ENCODE peak calls at places on chromosomes 1 and 21, in nine cellular contexts. N, T, F, Z, Q, E, X, Y and K are unnamed samples.

GRCh38 chr1:234970731-234971476 is 157.7 kb downstream of the TOMM20 start:
- DNase-seq in F (peak; percentile 66), X (peak; percentile 75), N (no peak), Y (peak; percentile 65), E (peak; percentile 93), Z (no peak), Q (no peak), T (no peak), K (no peak)

GRCh38 chr1:159040206-159040605 is 30.5 kb downstream of the IFI16 start:
- DNase-seq in X (no peak), T (no peak), E (no peak), Z (no peak), Q (no peak), Y (no peak), N (no peak), F (no peak), K (no peak)

GRCh38 chr1:154998818-154999650 is 3.6 kb upstream of the ZBTB7B start:
- DNase-seq in Q (no peak), Y (no peak), X (peak; percentile 69), N (no peak), T (peak; percentile 88), E (peak; percentile 80), Z (peak; percentile 90), F (peak; percentile 79), K (peak; percentile 79)

GRCh38 chr21:38725196-38726157 is 80.3 kb upstream of the ETS2 start:
- DNase-seq in T (no peak), Z (no peak), F (no peak), X (no peak), Y (no peak), E (no peak), Q (no peak), N (no peak), K (no peak)

GRCh38 chr1:148160421-148161251 is 8.6 kb upstream of the NBPF11 start:
- DNase-seq in Z (no peak), Q (no peak), T (no peak), F (peak; percentile 39), X (no peak), N (no peak), Y (no peak), E (peak; percentile 44), K (no peak)

GRCh38 chr1:96973605-96974004 is 252.0 kb downstream of the PTBP2 start:
- DNase-seq in E (no peak), Q (no peak), N (no peak), F (no peak), T (no peak), X (peak; percentile 11), Y (no peak), Z (no peak), K (no peak)

GRCh38 chr1:18109756-18110597 is 2.4 kb downstream of the IGSF21 start:
- DNase-seq in Y (peak; percentile 26), N (no peak), X (no peak), Q (no peak), E (peak; percentile 62), F (no peak), Z (peak; percentile 78), T (no peak), K (peak; percentile 50)

GRCh38 chr1:244665771-244666217 is 12.9 kb downstream of the DESI2 start:
- DNase-seq in N (no peak), X (no peak), Q (no peak), F (no peak), Z (no peak), T (peak; percentile 63), E (no peak), Y (no peak), K (no peak)

GRCh38 chr1:67880056-67880601 is 46.9 kb upstream of the GNG12 start:
- DNase-seq in X (no peak), Z (no peak), T (no peak), F (no peak), N (no peak), Y (no peak), E (no peak), Q (no peak), K (no peak)

GRCh38 chr1:102772831-102773230 is 335.5 kb downstream of the COL11A1 start:
- DNase-seq in Z (no peak), E (no peak), X (no peak), F (no peak), Y (no peak), T (no peak), Q (no peak), N (no peak), K (no peak)

GRCh38 chr1:147890177-147890790 is 12.3 kb upstream of the GJA8 start:
- DNase-seq in X (peak; percentile 69), T (peak; percentile 64), Z (peak; percentile 87), E (peak; percentile 68), Y (no peak), Q (no peak), N (peak; percentile 16), F (peak; percentile 78), K (peak; percentile 65)

GRCh38 chr1:13585599-13585965 is 1.9 kb downstream of the PDPN start:
- DNase-seq in E (no peak), Z (no peak), F (no peak), Q (no peak), N (no peak), X (no peak), T (no peak), Y (no peak), K (no peak)

GRCh38 chr1:164560076-164560475 is 1.1 kb downstream of the PBX1 start:
- DNase-seq in E (no peak), F (no peak), N (no peak), Y (no peak), Z (no peak), Q (no peak), T (no peak), X (no peak), K (no peak)

GRCh38 chr1:8815582-8816285 is 1.7 kb downstream of the RERE start:
- DNase-seq in T (peak; percentile 30), Z (no peak), Y (no peak), F (no peak), X (no peak), N (no peak), Q (no peak), E (no peak), K (no peak)

GRCh38 chr1:176122282-176122681 is 84.8 kb downstream of the COP1 start:
- DNase-seq in F (no peak), Z (no peak), N (no peak), Q (no peak), T (no peak), Y (no peak), E (no peak), X (no peak), K (no peak)

GRCh38 chr1:195714248-195714647 is 894.0 kb downstream of the KCNT2 start:
- DNase-seq in E (no peak), F (no peak), X (no peak), Y (no peak), Q (no peak), Z (no peak), T (no peak), N (no peak), K (no peak)

GRCh38 chr1:51115714-51116404 is 13.8 kb downstream of the C1orf185 start:
- DNase-seq in X (no peak), N (no peak), Z (no peak), Y (no peak), F (no peak), Q (no peak), T (no peak), E (no peak), K (no peak)

GRCh38 chr1:93775224-93775623 is 93.6 kb upstream of the BCAR3 start:
- DNase-seq in Z (no peak), T (no peak), N (no peak), Y (no peak), F (peak; percentile 69), E (no peak), Q (no peak), X (no peak), K (no peak)

GRCh38 chr1:63663301-63663700 is 70.1 kb downstream of the PGM1 start:
- DNase-seq in Y (no peak), X (no peak), Z (no peak), T (no peak), F (no peak), Q (no peak), E (no peak), N (no peak), K (no peak)

DNA sequence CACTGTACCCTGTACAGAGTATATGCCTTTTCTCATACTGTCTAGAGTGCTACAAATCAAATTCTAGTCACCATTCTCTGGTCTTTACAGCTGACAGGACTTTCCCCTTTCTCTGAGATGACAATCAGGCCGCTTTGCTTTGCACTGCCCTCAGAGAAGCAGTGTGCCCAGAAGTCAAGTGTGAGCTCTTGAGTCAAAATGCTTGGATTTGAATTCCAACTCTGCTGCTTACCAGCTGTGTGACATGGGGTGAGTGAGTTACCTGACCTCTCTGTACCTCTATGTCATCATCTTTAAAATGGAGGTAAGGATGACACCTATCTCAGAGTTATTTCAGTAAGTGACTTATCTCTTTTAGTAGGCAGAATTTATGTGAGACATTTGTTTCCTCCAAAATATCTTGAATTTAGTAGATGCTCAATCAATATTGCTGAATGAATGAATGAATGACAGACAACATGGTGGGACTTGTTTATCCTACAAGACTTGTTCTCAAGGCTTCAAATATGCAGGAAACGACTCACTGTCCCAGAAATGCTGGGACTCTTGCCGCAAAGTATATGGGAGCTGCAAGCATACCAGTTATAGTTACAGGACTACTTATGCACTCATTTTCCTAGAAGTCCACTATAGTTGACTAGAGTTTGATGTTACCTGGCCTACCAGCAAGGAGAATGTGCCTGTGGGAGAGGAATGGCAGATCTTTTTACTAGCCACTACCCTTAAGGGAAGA is 38.0 kb upstream of the A3GALT2 start:
- DNase-seq in Z (no peak), Q (no peak), T (no peak), N (no peak), E (no peak), F (no peak), Y (no peak), X (no peak), K (no peak)
- H3K27ac ChIP-seq in Z (no peak overlapping the region), Q (no peak overlapping the region), T (no peak overlapping the region), N (no peak overlapping the region), E (no peak overlapping the region), F (no peak overlapping the region), Y (peak overlapping the region; percentile 14), X (no peak overlapping the region), K (no peak overlapping the region)

DNA sequence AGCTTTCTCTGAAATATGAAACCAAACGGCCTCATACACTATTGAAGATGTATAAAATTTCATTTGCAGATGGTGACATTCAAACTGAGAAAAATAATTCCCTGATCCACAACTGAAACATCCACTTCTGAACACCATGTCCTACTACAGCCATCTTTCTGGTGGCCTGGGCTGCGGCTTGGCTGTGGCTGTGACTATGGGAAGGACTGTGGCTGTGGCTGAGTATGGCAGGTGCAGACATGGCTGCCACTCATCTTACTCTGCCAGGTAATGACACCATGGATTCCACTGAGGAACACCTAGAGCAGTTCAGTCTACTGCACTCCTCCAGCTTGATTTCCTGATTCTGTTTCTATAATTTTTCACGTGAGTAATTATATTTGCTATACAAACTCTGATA is at the start of gene KRTAP20-4:
- DNase-seq in X (no peak), Z (no peak), T (no peak), Y (no peak), Q (no peak), F (no peak), E (no peak), N (no peak), K (no peak)
- H3K9me3 ChIP-seq in X (no peaks in the 10 kb centered on the region), Z (no peaks in the 10 kb centered on the region), T (no peaks in the 10 kb centered on the region), Y (peaks cover 7% of the 10 kb centered on the region), Q (no peaks in the 10 kb centered on the region), F (no peaks in the 10 kb centered on the region), E (no peaks in the 10 kb centered on the region), N (no peaks in the 10 kb centered on the region), K (no peaks in the 10 kb centered on the region)

GRCh38 chr1:12457771-12458170 is 160.2 kb downstream of the DHRS3 start:
- DNase-seq in E (peak; percentile 61), Y (no peak), N (no peak), F (no peak), X (no peak), Z (no peak), T (no peak), Q (no peak), K (no peak)
- H3K27ac ChIP-seq in E (peak overlapping the region; percentile 42), Y (peak overlapping the region; percentile 87), N (no peak overlapping the region), F (peak overlapping the region; percentile 57), X (no peak overlapping the region), Z (no peak overlapping the region), T (no peak overlapping the region), Q (no peak overlapping the region), K (peak overlapping the region; percentile 5)

GRCh38 chr1:152753586-152753985 is 4.2 kb upstream of the KPRP start:
- DNase-seq in F (no peak), Y (no peak), X (no peak), Z (no peak), Q (no peak), E (no peak), N (no peak), T (no peak), K (no peak)
- H3K9me3 ChIP-seq in F (no peaks in the 10 kb centered on the region), Y (no peaks in the 10 kb centered on the region), X (no peaks in the 10 kb centered on the region), Z (no peaks in the 10 kb centered on the region), Q (no peaks in the 10 kb centered on the region), E (no peaks in the 10 kb centered on the region), N (no peaks in the 10 kb centered on the region), T (no peaks in the 10 kb centered on the region), K (no peaks in the 10 kb centered on the region)